ENCODE peak calls at places on chromosomes 1 and 21, in seven cellular contexts. W, N, Z, C, E, F and J are unnamed samples.

GRCh38 chr1:204735042-204735441 is 49.5 kb upstream of the LRRN2 start:
- DNase-seq in W (no peak), N (no peak), Z (no peak), C (no peak), E (no peak), F (no peak), J (no peak)

GRCh38 chr1:236748471-236748870 is 46.6 kb upstream of the MTR start:
- DNase-seq in W (no peak), N (no peak), Z (no peak), C (no peak), E (no peak), F (peak), J (no peak)

GRCh38 chr1:103529746-103530145 is 4.2 kb downstream of the RNPC3 start:
- DNase-seq in W (no peak), N (peak), Z (no peak), C (peak), E (no peak), F (peak), J (no peak)

GRCh38 chr1:87147851-87148250 is 180.8 kb upstream of the LMO4 start:
- DNase-seq in W (no peak), N (no peak), Z (no peak), C (no peak), E (no peak), F (no peak), J (no peak)

GRCh38 chr1:67584938-67585337 is 100.1 kb upstream of the GADD45A start:
- DNase-seq in W (no peak), N (no peak), Z (no peak), C (no peak), E (no peak), F (no peak), J (no peak)

GRCh38 chr1:224615861-224616760 is at the start of gene CNIH3:
- DNase-seq in W (peak), N (peak), Z (peak), C (peak), E (no peak), F (peak), J (no peak)

GRCh38 chr1:8632092-8632491 is 185.3 kb downstream of the RERE start:
- DNase-seq in W (no peak), N (no peak), Z (no peak), C (no peak), E (no peak), F (no peak), J (no peak)

GRCh38 chr21:38929137-38929536 is 123.4 kb downstream of the ETS2 start:
- DNase-seq in W (no peak), N (no peak), Z (no peak), C (no peak), E (no peak), F (no peak), J (no peak)

GRCh38 chr1:96991261-96991660 is 269.7 kb downstream of the PTBP2 start:
- DNase-seq in W (no peak), N (no peak), Z (no peak), C (no peak), E (no peak), F (no peak), J (no peak)

GRCh38 chr1:54227091-54227602 is 27.2 kb downstream of the MRPL37 start:
- DNase-seq in W (no peak), N (no peak), Z (no peak), C (peak), E (no peak), F (peak), J (no peak)

GRCh38 chr1:93827633-93828436 is 51.2 kb downstream of the DNTTIP2 start:
- DNase-seq in W (no peak), N (peak), Z (no peak), C (no peak), E (no peak), F (no peak), J (no peak)

GRCh38 chr21:45979141-45979631 is 2.4 kb upstream of the COL6A1 start:
- DNase-seq in W (no peak), N (no peak), Z (no peak), C (no peak), E (no peak), F (no peak), J (no peak)

GRCh38 chr21:27759091-27759659 is 792.3 kb upstream of the ADAMTS5 start:
- DNase-seq in W (peak), N (no peak), Z (no peak), C (no peak), E (peak), F (peak), J (no peak)

GRCh38 chr1:64981602-64981981 is 15.2 kb upstream of the JAK1 start:
- DNase-seq in W (no peak), N (no peak), Z (no peak), C (no peak), E (no peak), F (no peak), J (no peak)

GRCh38 chr21:43322805-43323204 is 104.1 kb downstream of the SIK1 start:
- DNase-seq in W (no peak), N (no peak), Z (no peak), C (no peak), E (no peak), F (no peak), J (no peak)

GRCh38 chr1:1881727-1882126 is 9.2 kb downstream of the GNB1 start:
- DNase-seq in W (no peak), N (no peak), Z (no peak), C (no peak), E (no peak), F (no peak), J (no peak)

GRCh38 chr1:36156329-36157114 is 562 bp downstream of the MAP7D1 start:
- DNase-seq in W (peak), N (peak), Z (peak), C (peak), E (peak), F (peak), J (no peak)

GRCh38 chr21:43287974-43288755 is 119.4 kb downstream of the CRYAA start:
- DNase-seq in W (no peak), N (no peak), Z (peak), C (no peak), E (no peak), F (no peak), J (no peak)

GRCh38 chr1:218463194-218464156 is 118.3 kb downstream of the TGFB2 start:
- DNase-seq in W (no peak), N (peak), Z (no peak), C (peak), E (peak), F (peak), J (no peak)

GRCh38 chr21:17925000-17925610 is 105.9 kb upstream of the C21orf91 start:
- DNase-seq in W (peak), N (peak), Z (peak), C (peak), E (peak), F (peak), J (no peak)

GRCh38 chr1:97759078-97759477 is 161.8 kb downstream of the DPYD start:
- DNase-seq in W (no peak), N (peak), Z (no peak), C (no peak), E (no peak), F (no peak), J (no peak)

GRCh38 chr21:30348506-30348905 is at the start of gene KRTAP23-1:
- DNase-seq in W (no peak), N (no peak), Z (no peak), C (no peak), E (no peak), F (no peak), J (no peak)

GRCh38 chr1:44571712-44572571 is 102.3 kb downstream of the TMEM53 start:
- DNase-seq in W (no peak), N (no peak), Z (no peak), C (no peak), E (no peak), F (peak), J (no peak)

GRCh38 chr1:25106352-25106751 is 126.0 kb downstream of the SYF2 start:
- DNase-seq in W (no peak), N (no peak), Z (no peak), C (no peak), E (no peak), F (no peak), J (no peak)

GRCh38 chr1:51568231-51568935 is 48.5 kb upstream of the OSBPL9 start:
- DNase-seq in W (no peak), N (peak), Z (no peak), C (no peak), E (no peak), F (no peak), J (no peak)

GRCh38 chr1:39115271-39116110 is 89.0 kb upstream of the MACF1 start:
- DNase-seq in W (no peak), N (no peak), Z (no peak), C (peak), E (no peak), F (peak), J (no peak)

GRCh38 chr1:157135646-157136045 is 2.5 kb downstream of the ETV3 start:
- DNase-seq in W (no peak), N (no peak), Z (no peak), C (peak), E (peak), F (no peak), J (no peak)

GRCh38 chr21:29130234-29130993 is at the start of gene MAP3K7CL:
- DNase-seq in W (no peak), N (peak), Z (no peak), C (peak), E (peak), F (peak), J (peak)

DNA sequence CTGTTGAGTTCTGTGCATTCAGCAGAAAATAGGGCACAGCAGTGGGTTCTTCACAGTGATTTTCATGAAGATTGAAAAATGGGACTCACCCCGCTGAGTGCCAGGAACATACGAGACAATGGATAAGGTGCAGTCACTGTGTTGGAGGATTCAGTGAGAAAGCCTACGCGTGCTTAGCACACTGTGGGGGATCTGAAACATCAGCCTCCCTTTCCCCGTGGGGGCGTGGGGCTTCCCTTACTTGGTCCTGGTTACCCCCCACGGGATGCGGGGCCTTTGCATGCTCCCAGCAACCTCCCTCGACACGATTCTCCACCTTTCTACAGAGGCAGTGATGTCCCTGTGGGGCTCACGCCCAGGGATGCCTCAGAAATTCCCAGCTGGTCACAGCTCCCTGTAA is 252.2 kb upstream of the C1orf174 start:
- DNase-seq in W (no peak), N (no peak), Z (no peak), C (no peak), E (no peak), F (no peak), J (no peak)
- TF ChIP-seq CTCF in W (no peak), N (no peak), Z (no peak), C (no peak), E (no peak), F (no peak), J (no peak)

GRCh38 chr1:61434276-61434675 is 290.7 kb downstream of the TM2D1 start:
- DNase-seq in W (no peak), N (no peak), Z (no peak), C (peak), E (no peak), F (peak), J (no peak)

GRCh38 chr1:61433646-61434045 is 291.3 kb downstream of the TM2D1 start:
- DNase-seq in W (no peak), N (no peak), Z (no peak), C (no peak), E (no peak), F (no peak), J (no peak)

GRCh38 chr1:61435226-61435625 is 289.7 kb downstream of the TM2D1 start:
- DNase-seq in W (no peak), N (no peak), Z (no peak), C (no peak), E (no peak), F (no peak), J (no peak)

GRCh38 chr1:61436491-61437120 is 288.3 kb downstream of the TM2D1 start:
- DNase-seq in W (no peak), N (no peak), Z (peak), C (no peak), E (no peak), F (no peak), J (no peak)

GRCh38 chr1:61436016-61436415 is 288.9 kb downstream of the TM2D1 start:
- DNase-seq in W (no peak), N (no peak), Z (no peak), C (no peak), E (no peak), F (no peak), J (no peak)
- TF ChIP-seq CTCF in W (no peak), N (peak), Z (no peak), C (no peak), E (no peak), F (no peak), J (no peak)

GRCh38 chr1:109193653-109194590 is 19.8 kb upstream of the SARS1 start:
- DNase-seq in W (peak), N (no peak), Z (peak), C (no peak), E (peak), F (peak), J (no peak)
- TF ChIP-seq CTCF in W (peak), N (peak), Z (peak), C (peak), E (peak), F (peak), J (peak)

GRCh38 chr1:235516862-235517446 is 12.7 kb upstream of the B3GALNT2 start:
- DNase-seq in W (no peak), N (no peak), Z (no peak), C (no peak), E (no peak), F (no peak), J (no peak)

GRCh38 chr1:235515844-235516512 is 11.7 kb upstream of the B3GALNT2 start:
- DNase-seq in W (no peak), N (no peak), Z (no peak), C (no peak), E (no peak), F (no peak), J (no peak)

GRCh38 chr1:235513495-235514366 is 9.5 kb upstream of the B3GALNT2 start:
- DNase-seq in W (peak), N (peak), Z (no peak), C (peak), E (no peak), F (peak), J (peak)

GRCh38 chr1:235507623-235508022 is 3.4 kb upstream of the B3GALNT2 start:
- DNase-seq in W (no peak), N (no peak), Z (no peak), C (no peak), E (no peak), F (no peak), J (no peak)

GRCh38 chr1:235511470-235512240 is 7.4 kb upstream of the B3GALNT2 start:
- DNase-seq in W (no peak), N (peak), Z (no peak), C (peak), E (no peak), F (no peak), J (no peak)
- TF ChIP-seq CTCF in W (peak), N (no peak), Z (no peak), C (no peak), E (no peak), F (peak), J (no peak)

GRCh38 chr1:55896210-55896609 is 681.0 kb upstream of the USP24 start:
- DNase-seq in W (no peak), N (no peak), Z (no peak), C (no peak), E (no peak), F (no peak), J (no peak)

GRCh38 chr1:55888685-55889317 is 673.6 kb upstream of the USP24 start:
- DNase-seq in W (no peak), N (no peak), Z (no peak), C (no peak), E (no peak), F (no peak), J (no peak)

GRCh38 chr1:55898191-55898590 is 681.2 kb downstream of the PLPP3 start:
- DNase-seq in W (no peak), N (peak), Z (no peak), C (peak), E (no peak), F (peak), J (peak)

GRCh38 chr1:55894521-55894920 is 679.4 kb upstream of the USP24 start:
- DNase-seq in W (no peak), N (no peak), Z (no peak), C (no peak), E (no peak), F (peak), J (no peak)

DNA sequence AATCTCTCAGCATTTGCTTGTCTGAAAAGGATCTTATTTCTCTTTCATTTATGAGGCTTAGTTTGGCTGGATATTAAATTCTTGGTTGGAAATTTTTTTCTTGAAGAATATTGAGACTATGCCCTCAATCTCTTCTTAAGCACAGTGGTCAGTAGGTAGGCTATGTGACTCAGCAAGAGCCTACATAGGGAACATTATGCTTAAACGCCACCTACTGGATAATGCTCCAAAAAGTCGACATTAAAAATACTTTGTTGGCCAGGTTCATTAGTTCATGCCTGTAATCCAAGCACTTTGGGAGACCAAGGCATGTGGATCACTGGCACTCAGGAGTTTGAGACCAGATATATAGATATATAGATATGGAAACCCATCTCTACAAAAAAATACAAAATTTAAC is 678.0 kb upstream of the USP24 start:
- DNase-seq in W (no peak), N (peak), Z (no peak), C (peak), E (no peak), F (peak), J (no peak)
- TF ChIP-seq CTCF in W (peak), N (peak), Z (peak), C (peak), E (no peak), F (peak), J (no peak)

GRCh38 chr1:151843398-151843797 is 3.8 kb upstream of the C2CD4D start:
- DNase-seq in W (no peak), N (no peak), Z (no peak), C (no peak), E (no peak), F (no peak), J (no peak)

GRCh38 chr1:151849871-151850270 is 3.6 kb downstream of the THEM5 start:
- DNase-seq in W (no peak), N (no peak), Z (no peak), C (no peak), E (no peak), F (no peak), J (no peak)

GRCh38 chr1:151846686-151847227 is 6.8 kb downstream of the THEM5 start:
- DNase-seq in W (no peak), N (no peak), Z (no peak), C (no peak), E (no peak), F (no peak), J (no peak)

GRCh38 chr1:151847867-151848596 is 5.5 kb downstream of the THEM5 start:
- DNase-seq in W (no peak), N (no peak), Z (peak), C (no peak), E (no peak), F (no peak), J (no peak)

GRCh38 chr1:151846062-151846568 is 6.5 kb upstream of the C2CD4D start:
- DNase-seq in W (no peak), N (peak), Z (no peak), C (peak), E (no peak), F (peak), J (no peak)
- TF ChIP-seq CTCF in W (no peak), N (no peak), Z (no peak), C (no peak), E (no peak), F (peak), J (no peak)